ENCODE peak calls at places on chromosomes 1 and 21, in seven cellular contexts. K, W, X, M, Q, U and V are unnamed samples. For H3K9me3 and H3K4me1, the result is how much of the 10 kb centered on the place peaks cover.

GRCh38 chr1:178531897-178532296 is 19.0 kb downstream of the TEX35 start:
- DNase-seq in K (no peak), W (no peak), X (no peak), M (no peak), Q (peak), U (no peak), V (peak)

GRCh38 chr1:4081806-4082645 is 182.0 kb upstream of the C1orf174 start:
- DNase-seq in K (no peak), W (no peak), X (no peak), M (no peak), Q (no peak), U (no peak), V (no peak)

GRCh38 chr1:41626616-41627375 is 142.3 kb upstream of the EDN2 start:
- DNase-seq in K (no peak), W (no peak), X (no peak), M (peak), Q (peak), U (no peak), V (no peak)

GRCh38 chr1:223007935-223008334 is 135.1 kb downstream of the TLR5 start:
- DNase-seq in K (no peak), W (no peak), X (no peak), M (no peak), Q (no peak), U (no peak), V (no peak)

GRCh38 chr1:93591833-93592635 is 89.6 kb downstream of the BCAR3 start:
- DNase-seq in K (peak), W (peak), X (no peak), M (peak), Q (no peak), U (peak), V (no peak)

GRCh38 chr1:204261746-204262505 is 48.1 kb upstream of the GOLT1A start:
- DNase-seq in K (no peak), W (peak), X (no peak), M (no peak), Q (peak), U (no peak), V (no peak)

GRCh38 chr1:227072991-227073390 is 132.9 kb downstream of the COQ8A start:
- DNase-seq in K (no peak), W (no peak), X (no peak), M (no peak), Q (peak), U (no peak), V (no peak)

GRCh38 chr1:219278288-219278687 is 104.6 kb downstream of the LYPLAL1 start:
- DNase-seq in K (no peak), W (no peak), X (no peak), M (no peak), Q (no peak), U (no peak), V (no peak)

GRCh38 chr1:15820478-15820877 is 13.0 kb upstream of the UQCRHL start:
- DNase-seq in K (no peak), W (no peak), X (no peak), M (no peak), Q (peak), U (no peak), V (no peak)

GRCh38 chr1:14685078-14685477 is 86.6 kb downstream of the KAZN start:
- DNase-seq in K (no peak), W (no peak), X (no peak), M (no peak), Q (no peak), U (no peak), V (no peak)

DNA sequence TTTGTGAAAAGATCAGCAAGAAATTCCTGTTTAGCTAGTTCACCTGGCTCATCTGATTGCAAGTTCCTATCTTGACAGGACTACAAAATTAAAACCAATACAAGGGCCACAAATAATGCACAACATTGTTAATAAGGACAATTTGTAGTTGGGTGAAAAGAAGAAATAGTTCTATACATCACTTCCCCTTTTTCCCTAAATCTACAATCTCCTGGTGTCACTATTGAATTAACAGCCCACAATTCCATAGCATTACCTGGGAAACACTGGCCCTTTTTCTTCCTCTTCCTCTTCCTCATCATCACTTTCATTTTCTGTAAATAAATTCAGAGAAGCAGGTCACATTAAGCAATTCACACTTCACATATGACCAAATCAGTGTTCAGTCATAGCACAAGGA is 366.9 kb downstream of the FAM72C start:
- DNase-seq in K (no peak), W (no peak), X (no peak), M (no peak), Q (no peak), U (no peak), V (no peak)
- H3K9me3 ChIP-seq in K (under half), W (under half), X (under half), M (under half), Q (under half), U (under half), V (under half)

GRCh38 chr1:118335372-118335771 is 150.3 kb upstream of the SPAG17 start:
- DNase-seq in K (no peak), W (no peak), X (no peak), M (peak), Q (peak), U (no peak), V (no peak)

GRCh38 chr1:118339431-118340146 is 154.6 kb upstream of the SPAG17 start:
- DNase-seq in K (no peak), W (no peak), X (no peak), M (no peak), Q (peak), U (no peak), V (no peak)

GRCh38 chr1:118338991-118339390 is 154.0 kb upstream of the SPAG17 start:
- DNase-seq in K (no peak), W (no peak), X (no peak), M (no peak), Q (peak), U (no peak), V (peak)

GRCh38 chr1:118333601-118334241 is 148.7 kb upstream of the SPAG17 start:
- DNase-seq in K (no peak), W (no peak), X (no peak), M (no peak), Q (no peak), U (no peak), V (no peak)

GRCh38 chr1:118337346-118337745 is 152.3 kb upstream of the SPAG17 start:
- DNase-seq in K (no peak), W (no peak), X (no peak), M (no peak), Q (peak), U (no peak), V (no peak)
- H3K4me1 ChIP-seq in K (under half), W (under half), X (under half), M (under half), Q (half or more), U (under half), V (under half)

DNA sequence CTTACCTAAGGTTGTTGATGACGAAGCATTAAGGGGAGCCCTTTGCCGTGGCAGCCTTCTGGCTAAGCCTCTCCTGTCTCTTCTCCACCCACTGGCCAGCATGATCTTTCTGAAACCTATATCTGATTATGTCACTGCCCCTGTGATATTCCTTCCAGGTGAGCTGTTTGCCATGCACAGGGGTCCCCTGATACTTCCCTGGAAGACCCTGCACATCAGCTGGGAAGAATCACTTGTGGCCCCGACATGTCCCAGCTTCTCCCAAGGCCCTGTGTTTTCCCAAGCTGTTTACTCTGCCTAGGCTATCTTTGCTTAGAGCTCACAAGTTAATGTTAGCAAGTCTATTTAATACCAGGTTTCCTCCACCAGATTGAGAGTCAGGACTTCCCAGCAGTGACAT is 12.3 kb downstream of the RD3 start:
- DNase-seq in K (no peak), W (no peak), X (no peak), M (no peak), Q (no peak), U (no peak), V (no peak)
- H3K4me3 ChIP-seq in K (no peak), W (no peak), X (no peak), M (no peak), Q (no peak), U (no peak), V (no peak)

DNA sequence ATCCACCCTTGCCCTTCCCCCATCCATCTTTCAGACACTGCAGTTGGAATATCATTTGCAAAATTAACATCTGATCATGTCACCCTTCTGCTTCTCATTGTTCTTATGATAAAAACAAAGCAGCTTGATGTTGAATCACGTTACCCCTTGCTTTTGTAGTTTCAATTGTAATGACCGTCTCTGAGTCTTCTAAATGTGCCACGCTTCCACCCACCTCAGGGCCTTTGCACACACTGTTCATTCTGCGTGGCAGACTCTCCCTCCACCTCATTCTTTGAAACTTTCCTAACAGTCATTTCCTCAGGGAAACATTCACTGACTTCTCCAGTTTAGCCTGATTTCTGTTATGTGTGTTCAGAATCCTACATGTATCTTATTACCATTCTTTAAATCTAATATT is 143.6 kb upstream of the LMO4 start:
- DNase-seq in K (no peak), W (no peak), X (no peak), M (no peak), Q (no peak), U (no peak), V (no peak)
- H3K9me3 ChIP-seq in K (under half), W (under half), X (under half), M (under half), Q (under half), U (under half), V (under half)

GRCh38 chr1:160642281-160642644 is 4.6 kb downstream of the SLAMF1 start:
- DNase-seq in K (no peak), W (no peak), X (no peak), M (no peak), Q (no peak), U (no peak), V (no peak)

GRCh38 chr1:160645386-160646063 is 1.3 kb downstream of the SLAMF1 start:
- DNase-seq in K (no peak), W (no peak), X (no peak), M (no peak), Q (no peak), U (no peak), V (no peak)

GRCh38 chr1:160641323-160642280 is 5.2 kb downstream of the SLAMF1 start:
- DNase-seq in K (no peak), W (no peak), X (no peak), M (no peak), Q (no peak), U (no peak), V (no peak)

GRCh38 chr1:160644399-160644798 is 2.4 kb downstream of the SLAMF1 start:
- DNase-seq in K (no peak), W (no peak), X (no peak), M (no peak), Q (no peak), U (no peak), V (no peak)

GRCh38 chr1:160643138-160643537 is 3.7 kb downstream of the SLAMF1 start:
- DNase-seq in K (no peak), W (no peak), X (no peak), M (no peak), Q (no peak), U (no peak), V (no peak)
- H3K4me1 ChIP-seq in K (under half), W (under half), X (under half), M (under half), Q (under half), U (under half), V (under half)

DNA sequence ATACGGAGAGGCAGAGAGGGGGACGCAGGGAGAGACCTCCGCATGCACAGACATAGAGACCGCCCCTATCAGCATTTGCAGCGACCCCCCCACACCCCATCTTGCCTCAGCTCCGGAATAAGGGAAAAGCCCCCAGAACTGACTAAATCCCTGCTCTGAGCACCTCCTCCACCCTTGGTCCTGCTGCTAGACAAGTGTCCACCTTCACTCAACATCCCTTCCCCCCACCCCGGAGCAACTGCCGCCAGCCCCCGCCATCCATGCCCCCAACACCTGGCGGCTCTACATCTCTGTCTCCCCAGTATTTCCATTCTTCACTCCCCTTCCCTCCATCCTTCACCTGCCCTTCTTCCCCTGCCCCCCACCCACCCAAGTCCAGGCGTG is 725 bp downstream of the SV2A start:
- DNase-seq in K (no peak), W (no peak), X (no peak), M (no peak), Q (no peak), U (no peak), V (no peak)
- H3K4me3 ChIP-seq in K (no peak), W (no peak), X (peak), M (peak), Q (no peak), U (peak), V (no peak)

GRCh38 chr1:248007778-248008177 is 5.7 kb upstream of the OR2L5 start:
- DNase-seq in K (no peak), W (no peak), X (no peak), M (no peak), Q (no peak), U (no peak), V (no peak)
- H3K9me3 ChIP-seq in K (under half), W (under half), X (under half), M (under half), Q (under half), U (under half), V (under half)

DNA sequence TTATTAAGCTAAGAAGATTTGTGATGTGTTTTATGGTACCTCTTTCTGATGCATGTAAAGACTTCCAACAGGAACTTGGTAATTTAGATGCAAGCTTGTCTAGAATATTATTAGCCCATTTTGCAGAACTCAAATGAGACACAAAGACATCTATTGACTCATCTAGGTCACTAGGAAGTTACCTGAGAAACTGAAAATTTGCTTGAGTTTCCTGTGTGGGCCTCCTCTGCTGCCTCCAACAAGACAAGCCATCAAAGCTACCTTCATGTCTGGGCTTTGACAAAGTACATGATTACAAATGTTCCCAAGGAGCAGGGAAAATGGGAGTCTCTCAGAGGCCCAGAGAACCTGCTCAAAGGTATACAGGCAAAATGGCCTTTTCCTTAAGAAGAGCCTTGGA is 5.6 kb downstream of the RUNX1 start:
- DNase-seq in K (no peak), W (no peak), X (no peak), M (no peak), Q (no peak), U (no peak), V (no peak)
- H3K4me1 ChIP-seq in K (under half), W (under half), X (under half), M (half or more), Q (under half), U (under half), V (under half)

GRCh38 chr21:27761623-27762022 is 794.7 kb upstream of the ADAMTS5 start:
- DNase-seq in K (no peak), W (no peak), X (no peak), M (no peak), Q (no peak), U (no peak), V (no peak)

GRCh38 chr21:27769763-27770162 is 802.9 kb upstream of the ADAMTS5 start:
- DNase-seq in K (no peak), W (no peak), X (no peak), M (no peak), Q (no peak), U (no peak), V (no peak)

GRCh38 chr21:27759091-27759659 is 792.3 kb upstream of the ADAMTS5 start:
- DNase-seq in K (no peak), W (no peak), X (no peak), M (no peak), Q (peak), U (peak), V (peak)

GRCh38 chr21:27759820-27760219 is 792.9 kb upstream of the ADAMTS5 start:
- DNase-seq in K (no peak), W (no peak), X (no peak), M (no peak), Q (no peak), U (no peak), V (no peak)

GRCh38 chr21:27764056-27764455 is 797.2 kb upstream of the ADAMTS5 start:
- DNase-seq in K (no peak), W (no peak), X (no peak), M (no peak), Q (no peak), U (no peak), V (no peak)
- H3K4me3 ChIP-seq in K (no peak), W (no peak), X (no peak), M (no peak), Q (no peak), U (no peak), V (no peak)